ENCODE peak calls at places on chromosomes 7 and 10, in five cellular contexts. J is fibroblast of pulmonary artery, D is BE2C, A is MM.1S, M is H7. O is an unnamed sample.

GRCh38 chr7:41565655-41566054 is 137.2 kb downstream of the INHBA start:
- DNase-seq in J (no peak), D (no peak), A (no peak), M (no peak), O (no peak)

GRCh38 chr10:133511408-133511807 is 15.8 kb upstream of the CYP2E1 start:
- DNase-seq in J (no peak), D (no peak), A (no peak), M (no peak), O (no peak)

GRCh38 chr7:157584420-157584819 is 247.6 kb downstream of the DNAJB6 start:
- DNase-seq in J (no peak), D (no peak), A (no peak), M (no peak), O (no peak)

GRCh38 chr10:77578583-77579227 is 58.9 kb downstream of the KCNMA1 start:
- DNase-seq in J (peak), D (no peak), A (no peak), M (no peak), O (peak)

GRCh38 chr7:20797174-20798080 is 10.7 kb upstream of the SP8 start:
- DNase-seq in J (no peak), D (no peak), A (peak), M (peak), O (no peak)

GRCh38 chr10:71812016-71812912 is 38.8 kb downstream of the PSAP start:
- DNase-seq in J (peak), D (peak), A (peak), M (peak), O (peak)

GRCh38 chr10:122567056-122567660 is 6.6 kb downstream of the DMBT1 start:
- DNase-seq in J (peak), D (peak), A (no peak), M (peak), O (peak)

GRCh38 chr7:147153571-147153970 is 1037.0 kb downstream of the CNTNAP2 start:
- DNase-seq in J (no peak), D (no peak), A (peak), M (no peak), O (no peak)

GRCh38 chr10:79235765-79236755 is 111.2 kb upstream of the PPIF start:
- DNase-seq in J (no peak), D (no peak), A (no peak), M (peak), O (no peak)

GRCh38 chr10:28111712-28112111 is 112.8 kb upstream of the ODAD2 start:
- DNase-seq in J (peak), D (no peak), A (no peak), M (no peak), O (no peak)

GRCh38 chr7:51611937-51612336 is 295.3 kb upstream of the COBL start:
- DNase-seq in J (no peak), D (no peak), A (no peak), M (no peak), O (no peak)

GRCh38 chr7:115052706-115053105 is 130.8 kb downstream of the MDFIC start:
- DNase-seq in J (no peak), D (no peak), A (no peak), M (no peak), O (no peak)

GRCh38 chr10:132677096-132677904 is 108.6 kb downstream of the NKX6-2 start:
- DNase-seq in J (no peak), D (no peak), A (no peak), M (peak), O (no peak)

GRCh38 chr10:110461088-110461487 is 36.6 kb upstream of the DUSP5 start:
- DNase-seq in J (no peak), D (no peak), A (peak), M (no peak), O (no peak)

GRCh38 chr7:134513169-134513752 is 14.1 kb upstream of the AKR1B10 start:
- DNase-seq in J (peak), D (peak), A (peak), M (peak), O (peak)

GRCh38 chr10:120386896-120387295 is 70.1 kb upstream of the PLPP4 start:
- DNase-seq in J (no peak), D (no peak), A (no peak), M (no peak), O (no peak)

GRCh38 chr7:57417736-57418135 is 32.2 kb upstream of the ZNF716 start:
- DNase-seq in J (no peak), D (no peak), A (no peak), M (no peak), O (no peak)

GRCh38 chr10:79266092-79266491 is 81.2 kb upstream of the PPIF start:
- DNase-seq in J (peak), D (no peak), A (no peak), M (no peak), O (no peak)

GRCh38 chr10:73601486-73601921 is 10.4 kb upstream of the USP54 start:
- DNase-seq in J (no peak), D (no peak), A (no peak), M (peak), O (no peak)

GRCh38 chr10:124944982-124945381 is 3.1 kb downstream of the ZRANB1 start:
- DNase-seq in J (peak), D (no peak), A (no peak), M (no peak), O (peak)
- H3K4me3 ChIP-seq in J (no peak), D (no peak), A (no peak), M (no peak), O (no peak)

DNA sequence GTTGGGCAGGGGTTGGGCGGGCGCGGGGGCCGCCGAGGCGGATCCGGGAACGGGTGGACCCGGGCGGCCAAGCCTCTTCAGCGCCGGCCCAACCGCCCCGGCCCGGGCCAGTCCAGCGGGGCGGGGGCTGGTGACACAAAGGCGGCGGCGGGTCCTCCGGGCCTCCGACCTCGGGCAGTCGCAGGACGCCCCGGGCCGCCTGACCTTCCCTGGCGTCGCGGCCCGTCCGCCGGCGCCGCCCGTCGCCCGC is 54.2 kb downstream of the METTL2B start:
- DNase-seq in J (no peak), D (no peak), A (no peak), M (no peak), O (no peak)
- H3K4me3 ChIP-seq in J (peak), D (peak), A (peak), M (peak), O (peak)

GRCh38 chr10:15743443-15743842 is 23.7 kb upstream of the ITGA8 start:
- DNase-seq in J (no peak), D (no peak), A (no peak), M (no peak), O (no peak)
- H3K4me3 ChIP-seq in J (no peak), D (no peak), A (no peak), M (no peak), O (no peak)

DNA sequence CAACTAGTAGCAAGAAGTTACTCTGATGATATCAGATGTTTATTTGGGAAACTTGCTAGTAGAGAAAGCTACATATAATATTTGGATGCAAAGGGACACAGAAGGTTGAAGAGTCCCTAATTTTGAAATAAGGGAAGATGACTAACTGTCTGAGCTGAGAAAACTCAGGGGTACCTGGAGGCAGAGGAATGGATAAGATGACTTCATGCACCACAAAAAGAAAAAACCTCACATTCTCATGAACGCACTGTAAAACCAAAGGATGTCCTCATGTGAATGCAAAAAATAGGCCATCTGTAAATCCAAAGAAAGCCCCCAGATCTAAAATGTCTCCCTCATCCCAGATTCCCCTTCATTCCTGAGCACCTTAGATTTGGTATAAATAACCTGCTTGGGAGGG is 29.3 kb downstream of the PRSS2 start:
- DNase-seq in J (no peak), D (no peak), A (no peak), M (no peak), O (no peak)
- H3K4me3 ChIP-seq in J (no peak), D (no peak), A (no peak), M (no peak), O (no peak)

GRCh38 chr10:112658900-112659328 is 211.9 kb downstream of the VTI1A start:
- DNase-seq in J (peak), D (no peak), A (no peak), M (no peak), O (peak)

GRCh38 chr10:112666070-112666469 is 219.1 kb downstream of the VTI1A start:
- DNase-seq in J (no peak), D (no peak), A (no peak), M (no peak), O (no peak)

GRCh38 chr10:112658465-112658864 is 211.4 kb downstream of the VTI1A start:
- DNase-seq in J (no peak), D (no peak), A (no peak), M (no peak), O (no peak)

GRCh38 chr10:112663181-112663879 is 216.3 kb downstream of the VTI1A start:
- DNase-seq in J (peak), D (no peak), A (no peak), M (no peak), O (no peak)
- H3K4me3 ChIP-seq in J (no peak), D (no peak), A (no peak), M (no peak), O (no peak)

DNA sequence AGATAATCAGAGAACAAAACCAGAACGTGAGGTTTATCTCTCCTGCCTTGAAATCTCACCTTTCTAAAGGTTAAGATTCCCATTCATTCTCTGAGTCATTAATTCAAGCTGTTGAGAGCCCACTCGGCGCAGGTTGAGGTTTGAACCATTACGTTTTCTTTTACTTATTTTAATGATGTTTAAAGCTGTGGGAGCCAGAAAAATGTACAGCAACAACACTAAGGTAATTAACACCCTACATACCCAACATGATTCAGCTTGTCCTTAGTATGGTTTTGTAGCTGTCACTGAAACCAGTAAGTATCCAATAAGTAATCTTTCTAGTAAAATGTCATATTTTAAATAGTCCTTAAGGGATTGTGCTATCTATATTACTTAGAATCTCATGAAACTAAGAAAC is 153.0 kb upstream of the ANK3 start:
- DNase-seq in J (no peak), D (no peak), A (no peak), M (no peak), O (no peak)
- H3K4me3 ChIP-seq in J (no peak), D (no peak), A (no peak), M (no peak), O (no peak)

GRCh38 chr7:135664046-135664589 is 1.8 kb downstream of the STMP1 start:
- DNase-seq in J (no peak), D (no peak), A (no peak), M (no peak), O (peak)
- H3K4me3 ChIP-seq in J (peak), D (no peak), A (no peak), M (no peak), O (peak)

DNA sequence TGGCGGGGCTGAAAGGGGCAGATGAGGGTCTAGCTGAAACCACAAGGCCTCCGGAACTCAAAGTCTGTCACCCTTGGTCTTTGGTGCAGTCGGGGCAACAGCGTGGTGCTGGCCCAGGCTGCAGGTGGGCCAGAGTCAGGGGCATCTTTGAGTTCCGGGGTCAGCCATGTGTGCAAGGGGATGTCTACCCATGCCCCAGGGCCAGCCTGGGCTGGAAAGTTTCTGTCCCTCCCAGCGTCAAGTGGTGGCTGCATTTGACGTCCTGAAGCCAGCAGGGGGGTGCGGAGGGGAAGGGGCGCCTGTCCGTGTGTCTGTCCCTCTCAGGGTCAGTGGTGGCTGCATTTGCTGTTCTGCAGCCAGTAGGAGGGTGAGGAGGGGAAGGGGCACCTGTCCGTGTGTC is 670 bp downstream of the BRAT1 start:
- DNase-seq in J (no peak), D (peak), A (no peak), M (no peak), O (no peak)
- H3K4me3 ChIP-seq in J (peak), D (peak), A (peak), M (peak), O (peak)

O was measured in fibroblast of villous mesenchyme.